ENCODE peak calls at places on chromosomes 3 and 15, in four cellular contexts. One of them, this sample, is unnamed.

GRCh38 chr3:157981819-157982218 is 124.4 kb downstream of the SHOX2 start:
- DNase-seq in HepG2: no peak
- DNase-seq in K562: no peak
- DNase-seq in SK-N-SH: no peak
- DNase-seq in this sample: no peak

GRCh38 chr3:169966951-169967915 is 626 bp downstream of the SEC62 start:
- DNase-seq in HepG2: peak
- DNase-seq in SK-N-SH: peak
- DNase-seq in K562: peak
- DNase-seq in this sample: peak

GRCh38 chr3:129070086-129070875 is 9.7 kb downstream of the GP9 start:
- DNase-seq in K562: no peak
- DNase-seq in SK-N-SH: no peak
- DNase-seq in HepG2: no peak
- DNase-seq in this sample: no peak

GRCh38 chr3:65259946-65260345 is 572.1 kb upstream of the ADAMTS9 start:
- DNase-seq in SK-N-SH: no peak
- DNase-seq in K562: no peak
- DNase-seq in HepG2: no peak
- DNase-seq in this sample: no peak

GRCh38 chr3:97265237-97266005 is 451.0 kb downstream of the EPHA6 start:
- DNase-seq in HepG2: peak
- DNase-seq in K562: no peak
- DNase-seq in SK-N-SH: no peak
- DNase-seq in this sample: no peak

GRCh38 chr15:33226559-33227181 is 32.2 kb upstream of the FMN1 start:
- DNase-seq in K562: peak
- DNase-seq in HepG2: no peak
- DNase-seq in SK-N-SH: peak
- DNase-seq in this sample: peak

GRCh38 chr3:31011383-31011782 is 116.9 kb upstream of the GADL1 start:
- DNase-seq in K562: no peak
- DNase-seq in HepG2: no peak
- DNase-seq in SK-N-SH: no peak
- DNase-seq in this sample: no peak

GRCh38 chr15:89379818-89380217 is 45.2 kb upstream of the POLG start:
- DNase-seq in HepG2: no peak
- DNase-seq in SK-N-SH: no peak
- DNase-seq in K562: no peak
- DNase-seq in this sample: peak

GRCh38 chr3:11568503-11569155 is 75.1 kb downstream of the VGLL4 start:
- DNase-seq in SK-N-SH: no peak
- DNase-seq in HepG2: no peak
- DNase-seq in K562: no peak
- DNase-seq in this sample: no peak

GRCh38 chr3:89059201-89059600 is 48.2 kb upstream of the EPHA3 start:
- DNase-seq in K562: no peak
- DNase-seq in HepG2: no peak
- DNase-seq in SK-N-SH: no peak
- DNase-seq in this sample: peak

GRCh38 chr3:14475601-14476000 is 64.5 kb downstream of the GRIP2 start:
- DNase-seq in SK-N-SH: no peak
- DNase-seq in K562: no peak
- DNase-seq in HepG2: no peak
- DNase-seq in this sample: no peak

GRCh38 chr3:54424283-54424682 is 301.9 kb downstream of the CACNA2D3 start:
- DNase-seq in HepG2: no peak
- DNase-seq in SK-N-SH: no peak
- DNase-seq in K562: no peak
- DNase-seq in this sample: no peak

GRCh38 chr3:124770341-124771082 is 40.3 kb downstream of the UMPS start:
- DNase-seq in HepG2: no peak
- DNase-seq in SK-N-SH: peak
- DNase-seq in K562: no peak
- DNase-seq in this sample: no peak

GRCh38 chr15:58246041-58246440 is 107.9 kb downstream of the AQP9 start:
- DNase-seq in SK-N-SH: no peak
- DNase-seq in K562: no peak
- DNase-seq in HepG2: no peak
- DNase-seq in this sample: no peak

GRCh38 chr15:58248504-58248842 is 110.3 kb downstream of the AQP9 start:
- DNase-seq in K562: no peak
- DNase-seq in SK-N-SH: no peak
- DNase-seq in HepG2: no peak
- DNase-seq in this sample: no peak

GRCh38 chr15:58247803-58248503 is 109.8 kb downstream of the AQP9 start:
- DNase-seq in SK-N-SH: no peak
- DNase-seq in HepG2: no peak
- DNase-seq in K562: no peak
- DNase-seq in this sample: no peak

GRCh38 chr15:58252586-58253323 is 114.6 kb downstream of the AQP9 start:
- DNase-seq in HepG2: no peak
- DNase-seq in SK-N-SH: peak
- DNase-seq in K562: no peak
- DNase-seq in this sample: no peak

DNA sequence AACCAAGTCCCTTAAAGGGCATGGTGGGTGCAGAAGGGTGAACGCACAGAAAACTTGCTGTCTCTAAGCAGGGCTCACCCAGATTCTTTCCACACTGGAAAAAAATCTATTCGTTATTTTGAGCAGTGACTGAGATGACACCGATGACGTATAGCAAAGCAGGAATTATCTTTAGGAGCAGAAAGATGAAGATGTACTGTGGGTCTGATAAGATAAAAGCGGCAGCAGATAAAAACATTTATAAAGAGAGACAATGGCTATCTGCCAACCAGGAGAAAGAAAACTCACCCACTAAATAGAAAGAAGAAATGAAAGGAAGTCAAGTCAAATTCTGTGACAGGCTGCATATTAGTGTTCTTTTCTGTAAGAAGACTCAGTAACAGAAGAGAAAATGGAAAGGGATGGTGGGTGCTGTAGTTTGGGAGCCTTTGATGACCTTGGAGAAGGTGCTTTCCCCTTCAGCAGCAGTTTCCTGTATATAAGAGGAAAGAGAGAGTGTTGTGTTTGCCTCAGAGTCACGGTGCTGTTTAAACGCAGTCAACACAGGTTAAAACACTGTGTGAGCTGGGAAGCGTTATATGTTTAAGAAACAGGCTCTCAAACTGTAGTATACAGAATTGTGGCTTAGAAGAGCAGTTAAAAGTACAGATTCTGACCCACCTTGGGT is 111.6 kb downstream of the AQP9 start:
- DNase-seq in HepG2: no peak
- DNase-seq in SK-N-SH: no peak
- DNase-seq in K562: no peak
- DNase-seq in this sample: no peak
- TF ChIP-seq JUND in HepG2: no peak
- TF ChIP-seq JUND in SK-N-SH: no peak
- TF ChIP-seq JUND in K562: no peak
- TF ChIP-seq JUND in this sample: no peak

DNA sequence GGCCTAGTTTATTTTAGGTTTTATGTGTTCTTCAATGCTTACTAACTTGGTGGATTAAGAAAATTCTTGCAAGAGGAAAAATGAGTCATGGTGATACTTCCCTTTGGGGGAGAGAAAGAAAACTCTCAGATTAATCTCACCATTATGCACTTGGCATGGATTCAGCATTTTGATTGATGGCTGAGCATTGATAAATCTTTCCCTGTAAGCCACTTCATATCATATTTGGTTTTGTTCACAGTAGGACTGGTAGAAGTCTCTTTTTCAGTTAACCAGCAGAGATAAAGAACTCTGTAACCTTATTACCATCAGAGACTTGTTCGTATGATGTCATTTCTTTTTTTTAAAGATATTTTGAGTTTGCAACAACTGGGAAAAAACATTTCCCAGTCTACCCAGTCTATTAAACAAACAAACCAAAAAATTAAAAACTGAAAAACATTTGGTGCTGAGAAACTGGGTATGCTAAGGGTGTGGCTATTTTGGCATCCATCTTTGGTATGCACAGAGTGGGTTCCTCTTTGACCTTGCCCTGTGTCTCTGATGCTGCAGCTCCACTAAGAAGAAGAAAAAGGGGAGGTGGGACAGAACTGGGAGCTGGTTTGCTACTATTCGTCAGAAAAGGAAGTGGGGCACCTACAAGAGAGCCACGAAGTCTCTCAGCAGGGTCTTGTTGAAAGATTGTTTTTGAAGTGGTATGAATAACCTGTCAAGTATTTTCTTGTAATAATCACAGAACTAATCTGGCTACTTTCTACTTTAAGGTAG is 17.2 kb downstream of the TMOD3 start:
- DNase-seq in SK-N-SH: no peak
- DNase-seq in K562: peak
- DNase-seq in HepG2: no peak
- DNase-seq in this sample: no peak
- TF ChIP-seq JUND in SK-N-SH: peak
- TF ChIP-seq JUND in K562: peak
- TF ChIP-seq JUND in HepG2: no peak
- TF ChIP-seq JUND in this sample: no peak

GRCh38 chr15:67400890-67401289 is 120.0 kb upstream of the C15orf61 start:
- DNase-seq in HepG2: no peak
- DNase-seq in K562: no peak
- DNase-seq in SK-N-SH: no peak
- DNase-seq in this sample: no peak
- TF ChIP-seq JUND in HepG2: no peak
- TF ChIP-seq JUND in K562: no peak
- TF ChIP-seq JUND in SK-N-SH: no peak
- TF ChIP-seq JUND in this sample: no peak

GRCh38 chr3:120364821-120365220 is 15.7 kb upstream of the LRRC58 start:
- DNase-seq in SK-N-SH: no peak
- DNase-seq in K562: no peak
- DNase-seq in HepG2: no peak
- DNase-seq in this sample: no peak
- TF ChIP-seq JUND in SK-N-SH: no peak
- TF ChIP-seq JUND in K562: no peak
- TF ChIP-seq JUND in HepG2: no peak
- TF ChIP-seq JUND in this sample: no peak

GRCh38 chr3:72338942-72339749 is 509.1 kb downstream of the SHQ1 start:
- DNase-seq in HepG2: peak
- DNase-seq in K562: peak
- DNase-seq in SK-N-SH: no peak
- DNase-seq in this sample: peak
- TF ChIP-seq JUND in HepG2: no peak
- TF ChIP-seq JUND in K562: peak
- TF ChIP-seq JUND in SK-N-SH: peak
- TF ChIP-seq JUND in this sample: no peak

DNA sequence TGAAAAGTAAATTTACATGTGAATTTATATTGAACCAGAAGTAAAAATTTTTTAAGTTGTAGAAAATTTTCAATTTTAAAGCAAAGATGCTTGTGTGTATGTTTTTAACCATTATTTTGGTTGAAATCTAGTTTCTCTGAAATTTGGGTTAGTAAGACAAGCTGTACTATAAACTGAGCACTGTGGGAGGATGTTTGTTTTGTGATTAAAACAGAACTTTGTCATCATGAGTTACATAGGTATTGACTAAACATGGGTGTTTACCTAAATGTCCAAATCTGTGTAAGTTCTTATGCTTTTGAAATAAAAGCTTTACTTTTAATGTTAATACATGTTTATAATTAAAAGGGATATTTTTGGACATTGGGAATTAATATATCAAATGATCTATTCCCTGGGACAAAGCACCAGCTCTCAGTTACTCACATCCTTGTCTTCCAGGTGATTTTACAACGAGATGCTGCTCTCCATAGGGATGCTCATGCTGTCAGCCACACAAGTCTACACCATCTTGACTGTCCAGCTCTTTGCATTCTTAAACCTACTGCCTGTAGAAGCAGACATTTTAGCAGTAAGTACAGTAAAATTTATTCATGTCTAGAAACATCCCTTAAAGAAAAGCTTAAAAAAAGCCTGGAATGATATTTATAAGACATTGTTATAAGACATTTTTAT is 32.7 kb downstream of the RNF13 start:
- DNase-seq in HepG2: peak
- DNase-seq in SK-N-SH: no peak
- DNase-seq in K562: no peak
- DNase-seq in this sample: no peak
- TF ChIP-seq JUND in HepG2: no peak
- TF ChIP-seq JUND in SK-N-SH: no peak
- TF ChIP-seq JUND in K562: no peak
- TF ChIP-seq JUND in this sample: no peak

This sample was measured in T47D.